ENCODE peak calls at places on chromosomes 4 and X, in eight cellular contexts. One of them, this sample, is unnamed.

GRCh38 chr4:1370321-1371124 is 23.5 kb downstream of the UVSSA start:
- DNase-seq in ovary: no peak
- DNase-seq in cardiac fibroblast: no peak
- DNase-seq in suprapubic skin: no peak
- DNase-seq in lower leg skin: no peak
- DNase-seq in colonic mucosa: no peak
- DNase-seq in GM12865: no peak
- DNase-seq in stomach: no peak
- DNase-seq in this sample: no peak

GRCh38 chrX:38968817-38969216 is 167.6 kb downstream of the MID1IP1 start:
- DNase-seq in suprapubic skin: no peak
- DNase-seq in GM12865: no peak
- DNase-seq in stomach: no peak
- DNase-seq in lower leg skin: no peak
- DNase-seq in ovary: no peak
- DNase-seq in cardiac fibroblast: no peak
- DNase-seq in colonic mucosa: no peak
- DNase-seq in this sample: no peak

GRCh38 chr4:113979973-113980615 is 647 bp upstream of the ARSJ start:
- DNase-seq in GM12865: no peak
- DNase-seq in ovary: no peak
- DNase-seq in suprapubic skin: no peak
- DNase-seq in cardiac fibroblast: peak
- DNase-seq in colonic mucosa: no peak
- DNase-seq in stomach: no peak
- DNase-seq in lower leg skin: no peak
- DNase-seq in this sample: no peak

GRCh38 chrX:137166591-137166990 is 132.8 kb upstream of the GPR101 start:
- DNase-seq in cardiac fibroblast: no peak
- DNase-seq in suprapubic skin: no peak
- DNase-seq in ovary: no peak
- DNase-seq in colonic mucosa: peak
- DNase-seq in lower leg skin: no peak
- DNase-seq in stomach: peak
- DNase-seq in GM12865: peak
- DNase-seq in this sample: no peak

GRCh38 chr4:129498626-129499025 is 402.7 kb downstream of the C4orf33 start:
- DNase-seq in stomach: no peak
- DNase-seq in GM12865: no peak
- DNase-seq in colonic mucosa: no peak
- DNase-seq in cardiac fibroblast: no peak
- DNase-seq in ovary: no peak
- DNase-seq in lower leg skin: no peak
- DNase-seq in suprapubic skin: no peak
- DNase-seq in this sample: no peak

GRCh38 chr4:81454498-81454897 is 17.2 kb downstream of the RASGEF1B start:
- DNase-seq in colonic mucosa: peak
- DNase-seq in lower leg skin: no peak
- DNase-seq in ovary: no peak
- DNase-seq in GM12865: no peak
- DNase-seq in cardiac fibroblast: peak
- DNase-seq in suprapubic skin: no peak
- DNase-seq in stomach: no peak
- DNase-seq in this sample: no peak

GRCh38 chr4:108175966-108176365 is 7.2 kb upstream of the LEF1 start:
- DNase-seq in ovary: no peak
- DNase-seq in lower leg skin: no peak
- DNase-seq in stomach: no peak
- DNase-seq in colonic mucosa: no peak
- DNase-seq in cardiac fibroblast: no peak
- DNase-seq in suprapubic skin: no peak
- DNase-seq in GM12865: no peak
- DNase-seq in this sample: no peak

GRCh38 chr4:5900844-5901243 is 8.0 kb upstream of the CRMP1 start:
- DNase-seq in lower leg skin: no peak
- DNase-seq in GM12865: no peak
- DNase-seq in colonic mucosa: no peak
- DNase-seq in stomach: no peak
- DNase-seq in cardiac fibroblast: no peak
- DNase-seq in suprapubic skin: no peak
- DNase-seq in ovary: no peak
- DNase-seq in this sample: no peak

GRCh38 chr4:8779371-8779988 is 92.2 kb downstream of the HMX1 start:
- DNase-seq in lower leg skin: no peak
- DNase-seq in suprapubic skin: no peak
- DNase-seq in stomach: no peak
- DNase-seq in ovary: no peak
- DNase-seq in colonic mucosa: no peak
- DNase-seq in GM12865: no peak
- DNase-seq in cardiac fibroblast: no peak
- DNase-seq in this sample: no peak

GRCh38 chrX:100615015-100615414 is 21.6 kb downstream of the TSPAN6 start:
- DNase-seq in colonic mucosa: peak
- DNase-seq in ovary: peak
- DNase-seq in GM12865: peak
- DNase-seq in suprapubic skin: no peak
- DNase-seq in stomach: no peak
- DNase-seq in cardiac fibroblast: peak
- DNase-seq in lower leg skin: no peak
- DNase-seq in this sample: no peak

GRCh38 chrX:46707274-46707965 is 51.5 kb downstream of the SLC9A7 start:
- DNase-seq in colonic mucosa: no peak
- DNase-seq in ovary: no peak
- DNase-seq in stomach: no peak
- DNase-seq in suprapubic skin: no peak
- DNase-seq in lower leg skin: no peak
- DNase-seq in GM12865: no peak
- DNase-seq in cardiac fibroblast: no peak
- DNase-seq in this sample: no peak

GRCh38 chr4:64417974-64418373 is 8.7 kb upstream of the TECRL start:
- DNase-seq in lower leg skin: no peak
- DNase-seq in cardiac fibroblast: no peak
- DNase-seq in stomach: no peak
- DNase-seq in ovary: no peak
- DNase-seq in suprapubic skin: no peak
- DNase-seq in GM12865: no peak
- DNase-seq in colonic mucosa: no peak
- DNase-seq in this sample: peak

GRCh38 chr4:15577508-15577907 is 77.6 kb downstream of the FBXL5 start:
- DNase-seq in cardiac fibroblast: peak
- DNase-seq in suprapubic skin: no peak
- DNase-seq in ovary: no peak
- DNase-seq in lower leg skin: no peak
- DNase-seq in GM12865: no peak
- DNase-seq in colonic mucosa: no peak
- DNase-seq in stomach: no peak
- DNase-seq in this sample: peak

DNA sequence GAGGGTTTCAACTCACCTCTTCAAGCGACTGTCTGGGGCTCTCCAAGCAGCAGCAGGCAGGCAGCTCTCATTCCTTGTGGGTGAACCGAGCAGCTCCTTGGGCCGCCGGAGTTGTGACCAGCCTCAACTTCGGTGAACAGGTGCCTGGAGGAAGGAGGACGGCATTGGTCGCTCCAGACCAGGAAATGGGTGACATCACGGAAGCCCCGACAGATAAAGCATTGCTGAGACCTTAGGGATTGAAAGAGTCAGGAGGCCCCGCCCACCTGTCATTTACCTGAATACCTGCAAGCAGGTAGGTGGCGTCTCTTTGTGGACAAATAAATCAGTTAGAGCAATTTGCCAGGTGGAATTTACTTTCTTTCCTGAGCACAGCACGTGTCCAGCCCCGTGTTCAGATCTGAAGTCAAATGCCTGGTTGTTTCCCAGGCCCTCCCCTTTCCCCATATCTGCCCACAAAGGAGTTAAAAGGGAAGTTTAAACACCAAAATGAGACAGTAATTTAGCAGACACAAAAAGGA is at the start of gene LNX1:
- DNase-seq in GM12865: no peak
- DNase-seq in cardiac fibroblast: no peak
- DNase-seq in suprapubic skin: peak
- DNase-seq in stomach: peak
- DNase-seq in lower leg skin: peak
- DNase-seq in colonic mucosa: peak
- DNase-seq in ovary: no peak
- DNase-seq in this sample: no peak
- TF ChIP-seq CTCF in GM12865: no peak
- TF ChIP-seq CTCF in cardiac fibroblast: no peak
- TF ChIP-seq CTCF in suprapubic skin: no peak
- TF ChIP-seq CTCF in stomach: peak
- TF ChIP-seq CTCF in lower leg skin: no peak
- TF ChIP-seq CTCF in colonic mucosa: no peak
- TF ChIP-seq CTCF in ovary: no peak
- TF ChIP-seq CTCF in this sample: no peak

DNA sequence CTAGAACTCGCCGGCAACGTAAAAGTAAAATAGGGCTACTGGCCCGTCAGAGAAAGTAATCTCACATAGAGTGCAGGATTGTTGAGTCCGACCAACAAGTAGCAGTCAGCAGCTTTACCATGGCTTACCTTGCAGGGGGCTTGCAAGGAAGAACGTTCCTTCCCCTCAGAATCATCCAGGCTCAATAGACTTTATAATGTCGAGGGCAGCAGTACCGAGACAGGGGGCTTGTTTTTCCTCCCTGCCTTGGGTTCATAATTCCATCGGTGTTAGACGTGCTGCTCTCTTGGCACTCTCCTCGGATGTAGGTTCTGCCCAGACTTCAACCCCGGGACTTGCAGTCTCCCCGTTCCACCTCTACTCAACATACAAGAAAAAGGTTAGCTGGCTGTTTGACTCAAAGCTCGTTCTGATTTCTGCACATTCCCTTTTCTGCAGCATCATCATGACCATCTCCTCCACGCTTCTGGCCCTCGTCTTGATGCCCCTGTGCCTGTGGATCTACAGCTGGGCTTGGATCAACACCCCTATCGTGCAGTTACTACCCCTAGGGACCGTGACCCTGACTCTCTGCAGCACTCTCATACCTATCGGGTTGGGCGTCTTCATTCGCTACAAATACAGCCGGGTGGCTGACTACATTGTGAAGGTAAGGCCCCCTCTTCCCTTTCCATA is 1.5 kb downstream of the SLC10A4 start:
- DNase-seq in GM12865: no peak
- DNase-seq in suprapubic skin: no peak
- DNase-seq in stomach: no peak
- DNase-seq in lower leg skin: no peak
- DNase-seq in ovary: no peak
- DNase-seq in colonic mucosa: no peak
- DNase-seq in cardiac fibroblast: no peak
- DNase-seq in this sample: no peak
- H3K4me3 ChIP-seq in GM12865: no peak
- H3K4me3 ChIP-seq in suprapubic skin: no peak
- H3K4me3 ChIP-seq in stomach: no peak
- H3K4me3 ChIP-seq in lower leg skin: no peak
- H3K4me3 ChIP-seq in ovary: no peak
- H3K4me3 ChIP-seq in colonic mucosa: no peak
- H3K4me3 ChIP-seq in cardiac fibroblast: no peak
- H3K4me3 ChIP-seq in this sample: no peak

DNA sequence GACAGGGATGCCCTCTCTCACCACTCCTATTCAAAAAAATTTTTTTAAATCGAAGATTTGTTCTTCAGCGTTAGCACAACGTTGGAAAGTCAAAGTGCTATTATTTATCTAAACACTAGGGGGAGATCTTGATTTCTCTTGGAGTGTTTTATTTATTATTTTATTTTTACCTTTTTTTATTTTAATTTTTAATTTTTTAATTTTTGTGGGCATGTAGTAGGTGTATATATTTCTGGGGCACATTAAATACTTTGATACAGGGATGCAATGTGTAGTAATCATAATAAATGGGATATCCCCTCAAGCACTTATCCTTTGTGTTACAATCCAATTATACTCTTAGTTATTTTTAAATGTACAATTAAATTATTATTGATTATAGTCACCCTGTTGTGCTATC is 37.4 kb upstream of the SLC10A4 start:
- DNase-seq in stomach: no peak
- DNase-seq in cardiac fibroblast: peak
- DNase-seq in colonic mucosa: no peak
- DNase-seq in ovary: no peak
- DNase-seq in suprapubic skin: no peak
- DNase-seq in GM12865: peak
- DNase-seq in lower leg skin: no peak
- DNase-seq in this sample: no peak
- TF ChIP-seq CTCF in stomach: no peak
- TF ChIP-seq CTCF in cardiac fibroblast: peak
- TF ChIP-seq CTCF in colonic mucosa: peak
- TF ChIP-seq CTCF in ovary: no peak
- TF ChIP-seq CTCF in suprapubic skin: peak
- TF ChIP-seq CTCF in GM12865: peak
- TF ChIP-seq CTCF in lower leg skin: no peak
- TF ChIP-seq CTCF in this sample: peak

DNA sequence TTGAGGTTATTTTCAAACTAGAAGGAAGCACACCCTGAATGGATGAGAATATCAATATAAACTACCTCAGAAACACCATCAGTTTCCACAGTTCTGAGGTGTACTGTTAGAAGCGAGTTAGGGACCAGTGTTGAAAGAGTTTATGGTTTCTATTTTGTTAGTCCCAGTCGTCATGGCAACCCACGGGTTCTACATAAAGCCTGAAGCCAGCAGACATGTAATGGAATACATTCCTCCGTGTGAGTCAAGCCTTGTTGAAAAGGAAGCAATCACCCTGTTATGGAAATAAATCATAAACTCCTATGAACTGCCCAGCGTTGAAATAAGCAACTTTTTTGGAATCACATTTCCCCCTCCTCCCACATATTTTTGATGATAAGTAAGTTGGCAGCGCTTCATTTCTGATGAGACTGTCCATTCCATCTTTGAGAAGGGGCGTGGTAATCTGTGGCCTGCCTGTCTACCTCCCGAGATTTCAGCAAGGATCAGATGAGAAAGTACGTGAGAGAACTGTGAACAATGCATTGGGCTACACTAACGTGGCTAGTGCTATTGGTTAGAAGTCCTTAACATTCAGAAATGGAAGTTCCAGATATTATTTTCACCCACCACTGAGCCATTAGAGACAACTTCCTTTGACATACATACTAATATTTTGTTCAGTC is 40.4 kb upstream of the PDHA1 start:
- DNase-seq in suprapubic skin: no peak
- DNase-seq in cardiac fibroblast: peak
- DNase-seq in ovary: no peak
- DNase-seq in GM12865: no peak
- DNase-seq in colonic mucosa: no peak
- DNase-seq in lower leg skin: peak
- DNase-seq in stomach: no peak
- DNase-seq in this sample: no peak
- H3K4me3 ChIP-seq in suprapubic skin: no peak
- H3K4me3 ChIP-seq in cardiac fibroblast: no peak
- H3K4me3 ChIP-seq in ovary: no peak
- H3K4me3 ChIP-seq in GM12865: no peak
- H3K4me3 ChIP-seq in colonic mucosa: no peak
- H3K4me3 ChIP-seq in lower leg skin: no peak
- H3K4me3 ChIP-seq in stomach: no peak
- H3K4me3 ChIP-seq in this sample: no peak

GRCh38 chrX:56615282-56615681 is 51.9 kb downstream of the UBQLN2 start:
- DNase-seq in ovary: no peak
- DNase-seq in GM12865: no peak
- DNase-seq in cardiac fibroblast: no peak
- DNase-seq in suprapubic skin: no peak
- DNase-seq in stomach: no peak
- DNase-seq in colonic mucosa: no peak
- DNase-seq in lower leg skin: no peak
- DNase-seq in this sample: no peak

GRCh38 chrX:56623316-56623715 is 59.9 kb downstream of the UBQLN2 start:
- DNase-seq in ovary: no peak
- DNase-seq in GM12865: no peak
- DNase-seq in suprapubic skin: no peak
- DNase-seq in lower leg skin: no peak
- DNase-seq in colonic mucosa: no peak
- DNase-seq in stomach: no peak
- DNase-seq in cardiac fibroblast: no peak
- DNase-seq in this sample: no peak

GRCh38 chrX:56618250-56618649 is 54.8 kb downstream of the UBQLN2 start:
- DNase-seq in cardiac fibroblast: no peak
- DNase-seq in colonic mucosa: no peak
- DNase-seq in suprapubic skin: no peak
- DNase-seq in ovary: no peak
- DNase-seq in lower leg skin: no peak
- DNase-seq in stomach: no peak
- DNase-seq in GM12865: no peak
- DNase-seq in this sample: no peak
- TF ChIP-seq CTCF in cardiac fibroblast: no peak
- TF ChIP-seq CTCF in colonic mucosa: no peak
- TF ChIP-seq CTCF in suprapubic skin: no peak
- TF ChIP-seq CTCF in ovary: no peak
- TF ChIP-seq CTCF in lower leg skin: no peak
- TF ChIP-seq CTCF in stomach: no peak
- TF ChIP-seq CTCF in GM12865: no peak
- TF ChIP-seq CTCF in this sample: no peak